ENCODE peak calls at places on chromosomes 11 and 22, in four cellular contexts. G is heart right ventricle, S is choroid plexus epithelial cell, L is ascending aorta. U is an unnamed sample.

GRCh38 chr11:68796779-68797178 is 44.9 kb downstream of the CPT1A start:
- DNase-seq in L (no peak), S (peak), G (peak), U (no peak)

GRCh38 chr11:131546218-131546895 is 175.9 kb downstream of the NTM start:
- DNase-seq in G (no peak), S (no peak), L (no peak), U (no peak)

GRCh38 chr22:48299801-48300200 is 1527.9 kb downstream of the BRD1 start:
- DNase-seq in L (no peak), G (no peak), S (no peak), U (no peak)

GRCh38 chr11:19814421-19814820 is 101.8 kb downstream of the NAV2 start:
- DNase-seq in G (no peak), L (no peak), S (no peak), U (no peak)

GRCh38 chr11:8222820-8223512 is 40.7 kb downstream of the LMO1 start:
- DNase-seq in S (no peak), L (no peak), G (no peak), U (no peak)

GRCh38 chr11:1546536-1547466 is 25.3 kb downstream of the DUSP8 start:
- DNase-seq in G (peak), L (peak), S (peak), U (no peak)

GRCh38 chr11:67510023-67510345 is 2.0 kb upstream of the CDK2AP2 start:
- DNase-seq in L (no peak), G (no peak), S (no peak), U (no peak)

GRCh38 chr11:110356769-110357671 is 60.6 kb upstream of the RDX start:
- DNase-seq in S (no peak), L (no peak), G (no peak), U (no peak)

GRCh38 chr11:33996498-33997454 is 54.8 kb upstream of the CAPRIN1 start:
- DNase-seq in S (peak), L (peak), G (peak), U (peak)

GRCh38 chr22:24284747-24285203 is 14.1 kb downstream of the SPECC1L start:
- DNase-seq in S (no peak), L (no peak), G (no peak), U (no peak)

GRCh38 chr22:27318516-27318915 is 483.0 kb downstream of the MN1 start:
- DNase-seq in G (no peak), L (no peak), S (peak), U (no peak)

GRCh38 chr11:13446444-13446843 is 16.6 kb downstream of the BTBD10 start:
- DNase-seq in L (no peak), G (no peak), S (peak), U (no peak)

GRCh38 chr22:39598017-39598965 is 27.7 kb downstream of the CACNA1I start:
- DNase-seq in S (no peak), L (no peak), G (peak), U (no peak)

GRCh38 chr11:108713076-108713790 is 48.4 kb downstream of the DDX10 start:
- DNase-seq in S (peak), L (no peak), G (no peak), U (no peak)

GRCh38 chr22:29080061-29080975 is 7.5 kb downstream of the KREMEN1 start:
- DNase-seq in S (no peak), G (no peak), L (no peak), U (no peak)

GRCh38 chr11:27699926-27700350 is 317 bp downstream of the BDNF start:
- DNase-seq in G (no peak), S (no peak), L (no peak), U (no peak)

GRCh38 chr22:42300286-42301071 is 30.0 kb upstream of the TCF20 start:
- DNase-seq in S (no peak), G (no peak), L (no peak), U (no peak)

GRCh38 chr11:64619811-64620285 is 28.8 kb downstream of the SLC22A12 start:
- DNase-seq in S (peak), L (no peak), G (no peak), U (no peak)

GRCh38 chr11:10480026-10480425 is 25.0 kb downstream of the AMPD3 start:
- DNase-seq in S (no peak), G (no peak), L (no peak), U (peak)

GRCh38 chr11:128862913-128863660 is 4.0 kb downstream of the KCNJ1 start:
- DNase-seq in G (no peak), L (no peak), S (peak), U (no peak)

GRCh38 chr22:43315687-43316217 is 27.4 kb downstream of the SCUBE1 start:
- DNase-seq in G (no peak), L (no peak), S (no peak), U (no peak)

GRCh38 chr11:57567512-57568329 is at the start of gene UBE2L6:
- DNase-seq in L (peak), G (peak), S (peak), U (no peak)

GRCh38 chr11:77690649-77691048 is 53.1 kb upstream of the CLNS1A start:
- DNase-seq in L (no peak), S (no peak), G (no peak), U (no peak)

GRCh38 chr11:77687088-77687487 is 49.5 kb upstream of the CLNS1A start:
- DNase-seq in L (no peak), G (no peak), S (no peak), U (no peak)
- TF ChIP-seq CTCF in L (no peak), G (no peak), S (no peak), U (no peak)

GRCh38 chr11:116792869-116793475 is 1.3 kb upstream of the APOA5 start:
- DNase-seq in S (peak), L (no peak), G (no peak), U (no peak)
- TF ChIP-seq CTCF in S (no peak), L (no peak), G (no peak), U (no peak)

GRCh38 chr11:12017243-12017678 is 8.8 kb upstream of the DKK3 start:
- DNase-seq in S (peak), G (no peak), L (peak), U (no peak)

GRCh38 chr11:12013771-12014170 is 5.3 kb upstream of the DKK3 start:
- DNase-seq in G (no peak), S (no peak), L (no peak), U (no peak)

GRCh38 chr11:12017865-12018453 is 9.5 kb upstream of the DKK3 start:
- DNase-seq in S (peak), L (peak), G (no peak), U (no peak)

GRCh38 chr11:12015486-12015885 is 7.1 kb upstream of the DKK3 start:
- DNase-seq in S (no peak), L (no peak), G (no peak), U (no peak)

GRCh38 chr11:12016246-12016645 is 7.8 kb upstream of the DKK3 start:
- DNase-seq in S (peak), L (no peak), G (no peak), U (no peak)
- TF ChIP-seq CTCF in S (peak), L (no peak), G (no peak), U (no peak)

DNA sequence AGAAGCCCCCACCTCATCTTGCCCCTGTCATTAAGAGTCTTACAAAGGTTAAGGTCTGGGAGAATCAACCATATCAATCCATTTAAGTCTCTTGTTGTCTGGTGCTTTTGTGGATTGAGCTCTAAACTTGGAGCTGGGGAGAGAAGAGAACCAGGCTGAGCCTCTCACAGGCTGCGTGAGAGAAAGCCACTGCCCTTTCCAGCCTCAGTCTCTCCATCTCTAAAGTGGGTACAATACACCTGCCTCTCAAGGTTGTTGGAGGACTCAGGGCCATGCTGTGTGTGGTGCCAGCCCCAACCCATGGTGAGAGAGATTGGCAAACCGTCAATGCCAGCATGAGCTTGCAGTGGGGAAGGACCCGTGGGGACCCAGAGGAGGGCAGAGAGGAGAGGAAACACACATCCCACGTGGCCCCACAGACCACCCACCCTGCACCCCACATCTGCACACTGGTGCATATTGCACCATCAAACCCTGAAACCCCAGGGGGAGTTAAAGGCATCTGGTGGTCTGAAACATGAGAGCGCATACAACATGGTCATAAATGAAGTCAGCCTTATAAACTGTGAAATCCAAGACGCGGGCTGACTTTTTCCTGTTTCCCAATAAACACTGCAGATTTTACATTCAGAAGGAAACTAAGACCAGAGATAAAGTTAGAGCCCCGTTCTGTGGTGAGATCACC is 27.5 kb upstream of the FBLN1 start:
- DNase-seq in S (peak), L (no peak), G (no peak), U (no peak)
- TF ChIP-seq CTCF in S (no peak), L (no peak), G (no peak), U (no peak)

DNA sequence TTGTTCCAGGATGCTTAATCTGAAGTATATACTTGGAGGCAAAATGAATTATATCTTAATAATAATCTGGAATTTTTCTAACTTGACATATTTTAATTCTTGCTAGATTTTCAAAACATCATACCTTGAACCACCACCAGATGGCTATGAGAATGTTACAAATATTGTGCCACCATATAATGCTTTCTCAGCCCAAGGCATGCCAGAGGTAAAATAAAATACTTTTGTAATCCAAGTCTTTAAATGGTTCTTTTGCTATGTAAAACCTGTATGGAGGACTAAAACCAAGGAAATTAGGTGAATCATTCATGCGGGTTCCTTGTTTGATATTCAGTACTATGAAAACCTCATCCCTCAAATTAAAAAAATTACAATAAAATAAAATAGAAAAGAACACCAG is 14.4 kb downstream of the NAALAD2 start:
- DNase-seq in S (peak), L (no peak), G (no peak), U (no peak)
- TF ChIP-seq CTCF in S (peak), L (no peak), G (no peak), U (no peak)

GRCh38 chr11:44763111-44763820 is 36.5 kb downstream of the TSPAN18 start:
- DNase-seq in S (peak), G (no peak), L (peak), U (no peak)
- TF ChIP-seq CTCF in S (no peak), G (no peak), L (no peak), U (no peak)

GRCh38 chr11:126257764-126258163 is 10.9 kb downstream of the SRPRA start:
- DNase-seq in G (no peak), S (peak), L (no peak), U (no peak)
- TF ChIP-seq CTCF in G (no peak), S (no peak), L (no peak), U (no peak)

U was measured in omental fat pad.